ENCODE peak calls at places on chromosomes 7 and 10, in eight cellular contexts. One of them, this sample, is unnamed.

GRCh38 chr10:73924935-73925334 is 14.0 kb downstream of the PLAU start:
- DNase-seq in GM06990: no peak
- DNase-seq in AG04449: no peak
- DNase-seq in GM23338: no peak
- DNase-seq in brain microvascular endothelial cell: no peak
- DNase-seq in hepatocyte: no peak
- DNase-seq in BJ: no peak
- DNase-seq in right lobe of liver: no peak
- DNase-seq in this sample: no peak

GRCh38 chr7:47465191-47465590 is 116.7 kb downstream of the TNS3 start:
- DNase-seq in brain microvascular endothelial cell: no peak
- DNase-seq in hepatocyte: no peak
- DNase-seq in right lobe of liver: no peak
- DNase-seq in AG04449: no peak
- DNase-seq in GM23338: no peak
- DNase-seq in GM06990: no peak
- DNase-seq in BJ: no peak
- DNase-seq in this sample: no peak

GRCh38 chr10:43109671-43110249 is 28.5 kb upstream of the CSGALNACT2 start:
- DNase-seq in brain microvascular endothelial cell: no peak
- DNase-seq in BJ: no peak
- DNase-seq in GM06990: no peak
- DNase-seq in right lobe of liver: no peak
- DNase-seq in AG04449: no peak
- DNase-seq in GM23338: no peak
- DNase-seq in hepatocyte: no peak
- DNase-seq in this sample: no peak

GRCh38 chr7:24882989-24883631 is 96.9 kb downstream of the OSBPL3 start:
- DNase-seq in GM06990: no peak
- DNase-seq in right lobe of liver: no peak
- DNase-seq in BJ: peak
- DNase-seq in AG04449: peak
- DNase-seq in hepatocyte: no peak
- DNase-seq in brain microvascular endothelial cell: peak
- DNase-seq in GM23338: no peak
- DNase-seq in this sample: peak

GRCh38 chr7:156038345-156038744 is 226.1 kb upstream of the SHH start:
- DNase-seq in BJ: no peak
- DNase-seq in GM23338: no peak
- DNase-seq in brain microvascular endothelial cell: no peak
- DNase-seq in right lobe of liver: no peak
- DNase-seq in hepatocyte: no peak
- DNase-seq in AG04449: no peak
- DNase-seq in GM06990: no peak
- DNase-seq in this sample: no peak

GRCh38 chr7:95322396-95322795 is 1.9 kb downstream of the PON1 start:
- DNase-seq in BJ: no peak
- DNase-seq in brain microvascular endothelial cell: peak
- DNase-seq in hepatocyte: no peak
- DNase-seq in AG04449: no peak
- DNase-seq in GM23338: no peak
- DNase-seq in right lobe of liver: no peak
- DNase-seq in GM06990: no peak
- DNase-seq in this sample: no peak

GRCh38 chr10:12501851-12502525 is 152.6 kb downstream of the CAMK1D start:
- DNase-seq in hepatocyte: peak
- DNase-seq in BJ: no peak
- DNase-seq in GM23338: no peak
- DNase-seq in AG04449: no peak
- DNase-seq in GM06990: no peak
- DNase-seq in right lobe of liver: no peak
- DNase-seq in brain microvascular endothelial cell: no peak
- DNase-seq in this sample: no peak

GRCh38 chr10:12588091-12588850 is 238.9 kb downstream of the CAMK1D start:
- DNase-seq in hepatocyte: no peak
- DNase-seq in AG04449: no peak
- DNase-seq in GM06990: no peak
- DNase-seq in right lobe of liver: no peak
- DNase-seq in brain microvascular endothelial cell: no peak
- DNase-seq in BJ: peak
- DNase-seq in GM23338: no peak
- DNase-seq in this sample: peak

GRCh38 chr7:43463401-43463980 is 119.4 kb upstream of the STK17A start:
- DNase-seq in right lobe of liver: no peak
- DNase-seq in AG04449: no peak
- DNase-seq in GM23338: peak
- DNase-seq in GM06990: no peak
- DNase-seq in hepatocyte: no peak
- DNase-seq in brain microvascular endothelial cell: no peak
- DNase-seq in BJ: no peak
- DNase-seq in this sample: no peak

GRCh38 chr10:79483299-79483698 is 29.0 kb upstream of the EIF5AL1 start:
- DNase-seq in AG04449: no peak
- DNase-seq in GM06990: no peak
- DNase-seq in BJ: no peak
- DNase-seq in brain microvascular endothelial cell: no peak
- DNase-seq in right lobe of liver: no peak
- DNase-seq in GM23338: no peak
- DNase-seq in hepatocyte: no peak
- DNase-seq in this sample: peak

GRCh38 chr10:8238989-8239388 is 184.5 kb downstream of the GATA3 start:
- DNase-seq in GM06990: no peak
- DNase-seq in hepatocyte: no peak
- DNase-seq in BJ: no peak
- DNase-seq in GM23338: no peak
- DNase-seq in right lobe of liver: no peak
- DNase-seq in brain microvascular endothelial cell: no peak
- DNase-seq in AG04449: no peak
- DNase-seq in this sample: no peak

GRCh38 chr10:74704629-74705360 is 121.6 kb upstream of the KAT6B start:
- DNase-seq in right lobe of liver: no peak
- DNase-seq in AG04449: no peak
- DNase-seq in brain microvascular endothelial cell: no peak
- DNase-seq in hepatocyte: no peak
- DNase-seq in GM06990: no peak
- DNase-seq in GM23338: no peak
- DNase-seq in BJ: no peak
- DNase-seq in this sample: no peak

GRCh38 chr7:42492895-42493294 is 255.9 kb upstream of the GLI3 start:
- DNase-seq in BJ: no peak
- DNase-seq in right lobe of liver: no peak
- DNase-seq in brain microvascular endothelial cell: no peak
- DNase-seq in AG04449: no peak
- DNase-seq in GM06990: no peak
- DNase-seq in GM23338: no peak
- DNase-seq in hepatocyte: no peak
- DNase-seq in this sample: peak

GRCh38 chr7:45221266-45221665 is 63.7 kb downstream of the RAMP3 start:
- DNase-seq in AG04449: no peak
- DNase-seq in hepatocyte: no peak
- DNase-seq in brain microvascular endothelial cell: no peak
- DNase-seq in BJ: no peak
- DNase-seq in right lobe of liver: no peak
- DNase-seq in GM06990: no peak
- DNase-seq in GM23338: no peak
- DNase-seq in this sample: no peak

GRCh38 chr10:87618470-87619423 is 40.9 kb upstream of the PAPSS2 start:
- DNase-seq in hepatocyte: peak
- DNase-seq in GM23338: no peak
- DNase-seq in BJ: no peak
- DNase-seq in right lobe of liver: peak
- DNase-seq in GM06990: no peak
- DNase-seq in brain microvascular endothelial cell: no peak
- DNase-seq in AG04449: no peak
- DNase-seq in this sample: no peak

GRCh38 chr7:79453558-79454324 is at the start of gene MAGI2:
- DNase-seq in brain microvascular endothelial cell: peak
- DNase-seq in BJ: peak
- DNase-seq in hepatocyte: peak
- DNase-seq in GM23338: peak
- DNase-seq in right lobe of liver: peak
- DNase-seq in GM06990: no peak
- DNase-seq in AG04449: no peak
- DNase-seq in this sample: peak

GRCh38 chr10:110636932-110637557 is 7.1 kb upstream of the RBM20 start:
- DNase-seq in GM23338: peak
- DNase-seq in brain microvascular endothelial cell: peak
- DNase-seq in GM06990: no peak
- DNase-seq in hepatocyte: no peak
- DNase-seq in right lobe of liver: no peak
- DNase-seq in AG04449: no peak
- DNase-seq in BJ: no peak
- DNase-seq in this sample: no peak

GRCh38 chr10:13869295-13869664 is 282.5 kb downstream of the PRPF18 start:
- DNase-seq in GM23338: no peak
- DNase-seq in GM06990: no peak
- DNase-seq in BJ: no peak
- DNase-seq in AG04449: no peak
- DNase-seq in right lobe of liver: no peak
- DNase-seq in brain microvascular endothelial cell: no peak
- DNase-seq in hepatocyte: no peak
- DNase-seq in this sample: no peak

GRCh38 chr10:78277267-78277666 is 243.6 kb downstream of the RPS24 start:
- DNase-seq in GM23338: no peak
- DNase-seq in brain microvascular endothelial cell: no peak
- DNase-seq in hepatocyte: no peak
- DNase-seq in right lobe of liver: no peak
- DNase-seq in BJ: no peak
- DNase-seq in GM06990: no peak
- DNase-seq in AG04449: no peak
- DNase-seq in this sample: no peak

GRCh38 chr10:107391901-107392300 is 227.4 kb upstream of the SORCS1 start:
- DNase-seq in brain microvascular endothelial cell: no peak
- DNase-seq in hepatocyte: no peak
- DNase-seq in GM06990: no peak
- DNase-seq in BJ: no peak
- DNase-seq in GM23338: no peak
- DNase-seq in AG04449: no peak
- DNase-seq in right lobe of liver: no peak
- DNase-seq in this sample: no peak

GRCh38 chr7:144842377-144842851 is 6.6 kb upstream of the TPK1 start:
- DNase-seq in right lobe of liver: peak
- DNase-seq in GM06990: no peak
- DNase-seq in BJ: no peak
- DNase-seq in AG04449: no peak
- DNase-seq in hepatocyte: peak
- DNase-seq in GM23338: peak
- DNase-seq in brain microvascular endothelial cell: no peak
- DNase-seq in this sample: peak

GRCh38 chr7:137579913-137580640 is 236.5 kb upstream of the PTN start:
- DNase-seq in brain microvascular endothelial cell: peak
- DNase-seq in AG04449: peak
- DNase-seq in hepatocyte: no peak
- DNase-seq in GM23338: no peak
- DNase-seq in BJ: peak
- DNase-seq in right lobe of liver: no peak
- DNase-seq in GM06990: no peak
- DNase-seq in this sample: peak

GRCh38 chr7:110718514-110719205 is 372.3 kb upstream of the LRRN3 start:
- DNase-seq in GM06990: no peak
- DNase-seq in GM23338: peak
- DNase-seq in hepatocyte: no peak
- DNase-seq in brain microvascular endothelial cell: no peak
- DNase-seq in right lobe of liver: no peak
- DNase-seq in AG04449: no peak
- DNase-seq in BJ: no peak
- DNase-seq in this sample: no peak

GRCh38 chr10:47020491-47020890 is 109.3 kb downstream of the PTPN20 start:
- DNase-seq in brain microvascular endothelial cell: peak
- DNase-seq in BJ: no peak
- DNase-seq in right lobe of liver: peak
- DNase-seq in hepatocyte: no peak
- DNase-seq in GM06990: no peak
- DNase-seq in GM23338: no peak
- DNase-seq in AG04449: no peak
- DNase-seq in this sample: peak

GRCh38 chr10:47016564-47016963 is 105.3 kb downstream of the PTPN20 start:
- DNase-seq in hepatocyte: no peak
- DNase-seq in right lobe of liver: no peak
- DNase-seq in GM06990: no peak
- DNase-seq in AG04449: no peak
- DNase-seq in brain microvascular endothelial cell: no peak
- DNase-seq in GM23338: no peak
- DNase-seq in BJ: no peak
- DNase-seq in this sample: no peak

GRCh38 chr10:47022311-47023131 is 111.3 kb downstream of the PTPN20 start:
- DNase-seq in BJ: no peak
- DNase-seq in brain microvascular endothelial cell: no peak
- DNase-seq in AG04449: no peak
- DNase-seq in right lobe of liver: peak
- DNase-seq in hepatocyte: no peak
- DNase-seq in GM23338: no peak
- DNase-seq in GM06990: no peak
- DNase-seq in this sample: no peak

GRCh38 chr10:47021850-47022249 is 110.6 kb downstream of the PTPN20 start:
- DNase-seq in GM06990: no peak
- DNase-seq in right lobe of liver: peak
- DNase-seq in AG04449: no peak
- DNase-seq in hepatocyte: no peak
- DNase-seq in BJ: no peak
- DNase-seq in brain microvascular endothelial cell: no peak
- DNase-seq in GM23338: no peak
- DNase-seq in this sample: no peak

GRCh38 chr10:47019546-47019945 is 108.3 kb downstream of the PTPN20 start:
- DNase-seq in BJ: no peak
- DNase-seq in right lobe of liver: peak
- DNase-seq in AG04449: no peak
- DNase-seq in GM06990: no peak
- DNase-seq in GM23338: no peak
- DNase-seq in brain microvascular endothelial cell: no peak
- DNase-seq in hepatocyte: no peak
- DNase-seq in this sample: no peak
- H3K4me3 ChIP-seq in BJ: no peak
- H3K4me3 ChIP-seq in right lobe of liver: no peak
- H3K4me3 ChIP-seq in AG04449: no peak
- H3K4me3 ChIP-seq in GM06990: no peak
- H3K4me3 ChIP-seq in GM23338: no peak
- H3K4me3 ChIP-seq in brain microvascular endothelial cell: no peak
- H3K4me3 ChIP-seq in hepatocyte: no peak
- H3K4me3 ChIP-seq in this sample: no peak

GRCh38 chr7:31476073-31476745 is 37.7 kb upstream of the ITPRID1 start:
- DNase-seq in hepatocyte: no peak
- DNase-seq in AG04449: no peak
- DNase-seq in right lobe of liver: no peak
- DNase-seq in brain microvascular endothelial cell: no peak
- DNase-seq in GM23338: no peak
- DNase-seq in BJ: no peak
- DNase-seq in GM06990: no peak
- DNase-seq in this sample: no peak
- TF ChIP-seq CTCF in hepatocyte: no peak
- TF ChIP-seq CTCF in AG04449: no peak
- TF ChIP-seq CTCF in right lobe of liver: no peak
- TF ChIP-seq CTCF in brain microvascular endothelial cell: peak
- TF ChIP-seq CTCF in GM23338: peak
- TF ChIP-seq CTCF in BJ: no peak
- TF ChIP-seq CTCF in GM06990: peak
- TF ChIP-seq CTCF in this sample: no peak

GRCh38 chr7:122304996-122305421 is 459 bp upstream of the FEZF1 start:
- DNase-seq in right lobe of liver: peak
- DNase-seq in GM23338: peak
- DNase-seq in brain microvascular endothelial cell: no peak
- DNase-seq in AG04449: no peak
- DNase-seq in BJ: no peak
- DNase-seq in hepatocyte: no peak
- DNase-seq in GM06990: no peak
- DNase-seq in this sample: peak
- H3K4me3 ChIP-seq in right lobe of liver: peak
- H3K4me3 ChIP-seq in GM23338: peak
- H3K4me3 ChIP-seq in brain microvascular endothelial cell: no peak
- H3K4me3 ChIP-seq in AG04449: no peak
- H3K4me3 ChIP-seq in BJ: no peak
- H3K4me3 ChIP-seq in hepatocyte: no peak
- H3K4me3 ChIP-seq in GM06990: no peak
- H3K4me3 ChIP-seq in this sample: no peak

GRCh38 chr7:71237945-71238344 is 106.0 kb downstream of the GALNT17 start:
- DNase-seq in hepatocyte: peak
- DNase-seq in right lobe of liver: no peak
- DNase-seq in BJ: no peak
- DNase-seq in AG04449: no peak
- DNase-seq in brain microvascular endothelial cell: no peak
- DNase-seq in GM06990: no peak
- DNase-seq in GM23338: peak
- DNase-seq in this sample: no peak
- TF ChIP-seq CTCF in hepatocyte: peak
- TF ChIP-seq CTCF in right lobe of liver: no peak
- TF ChIP-seq CTCF in BJ: no peak
- TF ChIP-seq CTCF in AG04449: no peak
- TF ChIP-seq CTCF in brain microvascular endothelial cell: no peak
- TF ChIP-seq CTCF in GM06990: no peak
- TF ChIP-seq CTCF in GM23338: no peak
- TF ChIP-seq CTCF in this sample: no peak